ENCODE peak calls at places on chromosomes 12 and 14, in four cellular contexts. One of them, this sample, is unnamed.

GRCh38 chr12:19130224-19131019 is 889 bp downstream of the PLEKHA5 start:
- DNase-seq in type B pancreatic cell: peak
- DNase-seq in fibroblast of the aortic adventitia: peak
- DNase-seq in lung: no peak
- DNase-seq in this sample: peak

GRCh38 chr12:97754306-97754705 is 291.7 kb downstream of the RMST start:
- DNase-seq in type B pancreatic cell: no peak
- DNase-seq in fibroblast of the aortic adventitia: no peak
- DNase-seq in lung: no peak
- DNase-seq in this sample: no peak

GRCh38 chr12:6943719-6944380 is at the start of the genes C12orf57 and RNU7-1:
- DNase-seq in type B pancreatic cell: no peak
- DNase-seq in fibroblast of the aortic adventitia: no peak
- DNase-seq in lung: peak
- DNase-seq in this sample: peak

GRCh38 chr12:34292736-34293625 is 270.7 kb downstream of the ALG10 start:
- DNase-seq in type B pancreatic cell: no peak
- DNase-seq in fibroblast of the aortic adventitia: no peak
- DNase-seq in lung: no peak
- DNase-seq in this sample: no peak

GRCh38 chr12:103114296-103115055 is 157.0 kb downstream of the ASCL1 start:
- DNase-seq in type B pancreatic cell: no peak
- DNase-seq in fibroblast of the aortic adventitia: no peak
- DNase-seq in lung: no peak
- DNase-seq in this sample: peak

GRCh38 chr14:102222751-102223150 is 82.2 kb downstream of the MOK start:
- DNase-seq in type B pancreatic cell: no peak
- DNase-seq in fibroblast of the aortic adventitia: no peak
- DNase-seq in lung: no peak
- DNase-seq in this sample: no peak

GRCh38 chr14:72711936-72712335 is 182.0 kb downstream of the DPF3 start:
- DNase-seq in type B pancreatic cell: no peak
- DNase-seq in fibroblast of the aortic adventitia: no peak
- DNase-seq in lung: no peak
- DNase-seq in this sample: no peak

GRCh38 chr14:24605435-24606190 is 3.9 kb downstream of the GZMH start:
- DNase-seq in type B pancreatic cell: no peak
- DNase-seq in fibroblast of the aortic adventitia: no peak
- DNase-seq in lung: peak
- DNase-seq in this sample: peak

GRCh38 chr12:115235880-115236279 is 551.9 kb upstream of the TBX3 start:
- DNase-seq in type B pancreatic cell: no peak
- DNase-seq in fibroblast of the aortic adventitia: no peak
- DNase-seq in lung: no peak
- DNase-seq in this sample: no peak

GRCh38 chr14:74275265-74275841 is 27.4 kb downstream of the ABCD4 start:
- DNase-seq in type B pancreatic cell: no peak
- DNase-seq in fibroblast of the aortic adventitia: peak
- DNase-seq in lung: no peak
- DNase-seq in this sample: no peak

GRCh38 chr14:61527325-61528100 is 167.8 kb upstream of the HIF1A start:
- DNase-seq in type B pancreatic cell: no peak
- DNase-seq in fibroblast of the aortic adventitia: peak
- DNase-seq in lung: no peak
- DNase-seq in this sample: no peak

GRCh38 chr12:74646831-74647230 is 109.2 kb downstream of the ATXN7L3B start:
- DNase-seq in type B pancreatic cell: no peak
- DNase-seq in fibroblast of the aortic adventitia: peak
- DNase-seq in lung: no peak
- DNase-seq in this sample: no peak

GRCh38 chr12:52633383-52633782 is 15.0 kb upstream of the KRT73 start:
- DNase-seq in type B pancreatic cell: peak
- DNase-seq in fibroblast of the aortic adventitia: no peak
- DNase-seq in lung: no peak
- DNase-seq in this sample: no peak

GRCh38 chr12:106246891-106247730 is 709 bp downstream of the CKAP4 start:
- DNase-seq in type B pancreatic cell: no peak
- DNase-seq in fibroblast of the aortic adventitia: peak
- DNase-seq in lung: peak
- DNase-seq in this sample: peak

GRCh38 chr14:37429618-37430017 is 165.4 kb downstream of the FOXA1 start:
- DNase-seq in type B pancreatic cell: no peak
- DNase-seq in fibroblast of the aortic adventitia: no peak
- DNase-seq in lung: no peak
- DNase-seq in this sample: no peak

GRCh38 chr12:18895946-18896345 is 158.0 kb downstream of the CAPZA3 start:
- DNase-seq in type B pancreatic cell: no peak
- DNase-seq in fibroblast of the aortic adventitia: no peak
- DNase-seq in lung: no peak
- DNase-seq in this sample: no peak

GRCh38 chr14:95225251-95225887 is 68.0 kb upstream of the DICER1 start:
- DNase-seq in type B pancreatic cell: no peak
- DNase-seq in fibroblast of the aortic adventitia: no peak
- DNase-seq in lung: no peak
- DNase-seq in this sample: no peak

GRCh38 chr12:20792971-20793370 is 17.5 kb upstream of the SLCO1B3 start:
- DNase-seq in type B pancreatic cell: no peak
- DNase-seq in fibroblast of the aortic adventitia: no peak
- DNase-seq in lung: no peak
- DNase-seq in this sample: no peak

GRCh38 chr12:7032990-7033389 is 14.7 kb upstream of the LPCAT3 start:
- DNase-seq in type B pancreatic cell: no peak
- DNase-seq in fibroblast of the aortic adventitia: no peak
- DNase-seq in lung: no peak
- DNase-seq in this sample: no peak

GRCh38 chr14:35398095-35398584 is 6.4 kb downstream of the NFKBIA start:
- DNase-seq in type B pancreatic cell: no peak
- DNase-seq in fibroblast of the aortic adventitia: peak
- DNase-seq in lung: no peak
- DNase-seq in this sample: no peak

GRCh38 chr14:68694516-68695235 is 98.2 kb downstream of the ZFP36L1 start:
- DNase-seq in type B pancreatic cell: no peak
- DNase-seq in fibroblast of the aortic adventitia: peak
- DNase-seq in lung: no peak
- DNase-seq in this sample: no peak

GRCh38 chr14:61630399-61630798 is 64.9 kb upstream of the HIF1A start:
- DNase-seq in type B pancreatic cell: no peak
- DNase-seq in fibroblast of the aortic adventitia: no peak
- DNase-seq in lung: no peak
- DNase-seq in this sample: no peak

GRCh38 chr12:48021485-48022179 is 17.4 kb upstream of the COL2A1 start:
- DNase-seq in type B pancreatic cell: no peak
- DNase-seq in fibroblast of the aortic adventitia: no peak
- DNase-seq in lung: peak
- DNase-seq in this sample: no peak

GRCh38 chr12:131387281-131388163 is 323.4 kb upstream of the SFSWAP start:
- DNase-seq in type B pancreatic cell: no peak
- DNase-seq in fibroblast of the aortic adventitia: no peak
- DNase-seq in lung: no peak
- DNase-seq in this sample: no peak

GRCh38 chr14:33343016-33343415 is 404.3 kb downstream of the NPAS3 start:
- DNase-seq in type B pancreatic cell: no peak
- DNase-seq in fibroblast of the aortic adventitia: no peak
- DNase-seq in lung: no peak
- DNase-seq in this sample: no peak

GRCh38 chr12:113462880-113463745 is 8.6 kb downstream of the LHX5 start:
- DNase-seq in type B pancreatic cell: no peak
- DNase-seq in fibroblast of the aortic adventitia: no peak
- DNase-seq in lung: no peak
- DNase-seq in this sample: no peak

DNA sequence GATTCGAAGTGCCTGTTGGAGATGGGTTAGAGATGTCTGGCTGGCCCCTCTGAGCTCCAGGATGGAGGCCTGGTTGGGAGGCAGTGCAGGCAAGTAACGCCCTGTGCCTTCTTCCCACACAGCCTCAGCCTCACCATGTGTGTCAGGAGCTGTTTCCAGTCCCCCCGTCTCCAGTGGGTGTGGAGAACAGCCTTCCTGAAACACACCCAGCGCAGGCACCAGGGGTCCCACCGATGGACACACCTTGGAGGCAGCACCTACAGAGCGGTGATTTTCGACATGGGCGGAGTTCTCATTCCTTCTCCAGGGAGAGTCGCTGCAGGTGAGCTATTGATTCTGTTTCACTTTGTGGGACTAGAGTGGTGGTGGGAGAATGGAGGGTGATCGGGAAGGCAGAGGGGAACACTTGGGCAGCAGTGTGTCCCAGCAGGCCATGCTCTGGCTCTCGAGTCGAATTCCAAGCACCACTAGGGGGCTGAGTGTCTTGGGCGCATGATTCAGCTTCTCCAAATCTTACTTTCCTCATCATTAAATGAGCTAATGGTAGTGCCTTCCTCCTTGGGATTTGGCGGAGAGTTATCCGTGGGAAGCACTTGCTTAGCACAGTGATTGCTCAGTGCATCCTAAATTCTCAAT is 6.8 kb downstream of the ACAD10 start:
- DNase-seq in type B pancreatic cell: no peak
- DNase-seq in fibroblast of the aortic adventitia: no peak
- DNase-seq in lung: no peak
- DNase-seq in this sample: no peak
- TF ChIP-seq CTCF in type B pancreatic cell: no peak
- TF ChIP-seq CTCF in fibroblast of the aortic adventitia: no peak
- TF ChIP-seq CTCF in lung: no peak
- TF ChIP-seq CTCF in this sample: peak

GRCh38 chr12:30754750-30755394 is at the start of gene CAPRIN2:
- DNase-seq in type B pancreatic cell: peak
- DNase-seq in fibroblast of the aortic adventitia: peak
- DNase-seq in lung: peak
- DNase-seq in this sample: peak
- TF ChIP-seq CTCF in type B pancreatic cell: no peak
- TF ChIP-seq CTCF in fibroblast of the aortic adventitia: peak
- TF ChIP-seq CTCF in lung: peak
- TF ChIP-seq CTCF in this sample: peak

DNA sequence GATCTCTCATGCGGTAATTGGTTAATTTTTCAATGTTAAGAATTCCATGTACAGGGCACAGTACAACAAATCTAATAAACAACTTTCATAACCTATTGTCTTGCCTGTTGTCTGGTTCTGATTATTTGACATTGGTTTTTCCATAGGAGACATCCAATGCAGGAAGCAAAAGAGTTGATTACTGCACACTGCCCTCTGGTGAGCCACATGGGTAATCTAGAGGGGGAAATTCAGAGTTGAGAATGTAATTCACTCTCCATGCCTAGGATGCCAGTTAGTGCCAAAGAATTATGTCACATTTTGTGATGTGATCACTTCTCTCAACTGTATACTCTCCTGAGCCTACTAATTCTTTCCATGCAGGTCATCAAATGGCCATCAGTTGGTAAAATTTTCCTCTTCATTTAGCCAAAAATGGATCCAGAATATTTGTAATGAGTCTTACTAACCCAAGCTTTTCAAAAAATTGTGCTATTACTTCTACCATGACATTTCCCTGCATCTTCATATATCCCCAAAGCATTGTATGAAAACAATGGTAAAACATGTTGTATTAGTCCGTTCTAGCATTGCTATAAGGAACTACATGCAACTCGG is 17.7 kb upstream of the CCDC91 start:
- DNase-seq in type B pancreatic cell: no peak
- DNase-seq in fibroblast of the aortic adventitia: peak
- DNase-seq in lung: no peak
- DNase-seq in this sample: no peak
- TF ChIP-seq CTCF in type B pancreatic cell: peak
- TF ChIP-seq CTCF in fibroblast of the aortic adventitia: peak
- TF ChIP-seq CTCF in lung: no peak
- TF ChIP-seq CTCF in this sample: peak

GRCh38 chr14:99232406-99233214 is 39.4 kb downstream of the BCL11B start:
- DNase-seq in type B pancreatic cell: no peak
- DNase-seq in fibroblast of the aortic adventitia: no peak
- DNase-seq in lung: no peak
- DNase-seq in this sample: no peak

GRCh38 chr14:99231850-99232401 is 40.1 kb downstream of the BCL11B start:
- DNase-seq in type B pancreatic cell: no peak
- DNase-seq in fibroblast of the aortic adventitia: no peak
- DNase-seq in lung: no peak
- DNase-seq in this sample: no peak

GRCh38 chr14:99229654-99230215 is 42.3 kb downstream of the BCL11B start:
- DNase-seq in type B pancreatic cell: no peak
- DNase-seq in fibroblast of the aortic adventitia: no peak
- DNase-seq in lung: no peak
- DNase-seq in this sample: no peak

GRCh38 chr14:99231181-99231849 is 40.7 kb downstream of the BCL11B start:
- DNase-seq in type B pancreatic cell: no peak
- DNase-seq in fibroblast of the aortic adventitia: no peak
- DNase-seq in lung: no peak
- DNase-seq in this sample: no peak

DNA sequence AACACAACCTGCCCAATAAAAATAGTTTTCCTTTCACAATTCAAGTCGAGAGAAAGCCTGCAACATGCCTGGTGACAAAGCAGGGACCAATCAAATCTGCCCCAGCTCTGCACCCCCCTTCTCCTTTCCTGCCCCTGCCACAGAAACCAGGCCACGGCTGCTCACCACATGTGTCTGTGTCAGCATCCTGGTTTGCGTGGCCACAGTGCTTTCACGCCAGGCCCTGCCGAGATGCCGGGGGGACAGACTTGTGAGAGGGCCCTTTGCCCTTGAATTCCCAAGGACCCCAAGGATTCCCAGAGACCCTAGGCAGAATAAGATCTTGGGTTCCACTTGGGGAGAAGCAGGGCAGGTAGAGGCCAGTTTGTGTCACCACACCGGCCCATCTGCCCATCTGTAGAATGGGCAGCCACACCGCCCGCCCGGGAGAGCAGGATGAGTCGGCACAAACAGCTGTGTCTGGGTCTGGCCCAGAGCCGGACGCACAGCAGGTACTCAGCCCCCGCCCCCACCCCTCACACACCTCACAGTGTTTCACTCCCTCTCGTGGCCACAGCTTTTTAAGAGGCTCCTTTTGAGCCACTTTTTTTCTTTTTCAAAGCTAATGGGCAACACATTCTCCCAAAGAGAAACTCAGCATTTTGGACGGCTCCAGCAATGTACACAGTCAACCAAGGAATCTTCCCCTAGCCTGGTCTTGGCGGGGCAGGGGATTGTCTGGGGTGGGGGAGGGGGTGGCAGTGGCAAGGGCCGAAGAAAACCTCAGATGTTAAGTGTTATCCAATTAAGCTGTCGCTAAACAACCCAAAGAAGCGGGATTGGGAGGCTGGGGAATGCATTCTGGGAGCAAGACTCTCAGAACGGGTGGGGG is 41.5 kb downstream of the BCL11B start:
- DNase-seq in type B pancreatic cell: no peak
- DNase-seq in fibroblast of the aortic adventitia: no peak
- DNase-seq in lung: no peak
- DNase-seq in this sample: no peak
- TF ChIP-seq CTCF in type B pancreatic cell: peak
- TF ChIP-seq CTCF in fibroblast of the aortic adventitia: no peak
- TF ChIP-seq CTCF in lung: no peak
- TF ChIP-seq CTCF in this sample: no peak

This sample was measured in GM13977.